ENCODE peak calls at places on chromosomes 16 and 17, in ten cellular contexts. N is stimulated activated CD4-positive, alpha-beta T cell treated with anti-CD3 and anti-CD28 coated beads, Interleukin-2, amount 100 ng/mL, for 48 hours; C is activated CD8-positive, alpha-beta memory T cell treated with anti-CD3 and anti-CD28 coated beads for 1 hour; Q is HTR-8/SVneo; A is heart left ventricle; P is T-helper 2 cell; K is stimulated activated CD8-positive, alpha-beta memory T cell treated with anti-CD3 and anti-CD28 coated beads, Interleukin-4, amount 100 ng/mL, for 24 hours; F is GF-D8; L is dorsolateral prefrontal cortex; H is amniotic stem cell. V is an unnamed sample.

GRCh38 chr16:2609827-2610470 is 72.1 kb downstream of the PDPK1 start:
- DNase-seq in N (no peak), C (no peak), Q (no peak), A (no peak), P (no peak), K (no peak), F (no peak), L (no peak), H (no peak), V (no peak)

GRCh38 chr16:81866820-81867440 is 87.8 kb downstream of the PLCG2 start:
- DNase-seq in N (no peak), C (no peak), Q (no peak), A (peak; percentile 76), P (no peak), K (no peak), F (no peak), L (no peak), H (no peak), V (no peak)

GRCh38 chr16:77548766-77549165 is 113.9 kb upstream of the ADAMTS18 start:
- DNase-seq in N (no peak), C (no peak), Q (no peak), A (no peak), P (no peak), K (no peak), F (no peak), L (no peak), H (no peak), V (no peak)

GRCh38 chr17:78104540-78104941 is 24.0 kb downstream of the TMC6 start:
- DNase-seq in N (no peak), C (no peak), Q (no peak), A (no peak), P (no peak), K (no peak), F (no peak), L (no peak), H (no peak), V (no peak)

GRCh38 chr16:69553332-69553731 is 12.4 kb upstream of the NFAT5 start:
- DNase-seq in N (no peak), C (no peak), Q (no peak), A (no peak), P (no peak), K (no peak), F (no peak), L (no peak), H (no peak), V (no peak)

GRCh38 chr17:55601874-55602364 is 90.7 kb upstream of the SMIM36 start:
- DNase-seq in N (no peak), C (no peak), Q (no peak), A (no peak), P (no peak), K (no peak), F (peak; percentile 2), L (no peak), H (no peak), V (no peak)

GRCh38 chr16:85652431-85653221 is 36.1 kb downstream of the GINS2 start:
- DNase-seq in N (no peak), C (no peak), Q (no peak), A (no peak), P (no peak), K (no peak), F (peak; percentile 9), L (peak; percentile 61), H (no peak), V (peak; percentile 61)

GRCh38 chr17:16442594-16443389 is 27.4 kb downstream of the TRPV2 start:
- DNase-seq in N (no peak), C (no peak), Q (no peak), A (no peak), P (no peak), K (no peak), F (no peak), L (no peak), H (no peak), V (no peak)

GRCh38 chr17:66855204-66855603 is 20.3 kb downstream of the CACNG5 start:
- DNase-seq in N (peak; percentile 55), C (no peak), Q (no peak), A (no peak), P (peak; percentile 6), K (peak; percentile 8), F (no peak), L (no peak), H (no peak), V (no peak)

GRCh38 chr17:60645918-60646523 is 31.6 kb upstream of the BCAS3 start:
- DNase-seq in N (no peak), C (no peak), Q (no peak), A (no peak), P (no peak), K (no peak), F (no peak), L (no peak), H (no peak), V (no peak)

GRCh38 chr16:50160495-50161164 is 7.5 kb downstream of the TENT4B start:
- DNase-seq in N (no peak), C (no peak), Q (no peak), A (no peak), P (no peak), K (no peak), F (no peak), L (no peak), H (no peak), V (no peak)

GRCh38 chr17:76994237-76994637 is 126.0 kb downstream of the MGAT5B start:
- DNase-seq in N (no peak), C (no peak), Q (no peak), A (no peak), P (no peak), K (no peak), F (no peak), L (no peak), H (no peak), V (no peak)

GRCh38 chr16:53901396-53901795 is 197.4 kb downstream of the FTO start:
- DNase-seq in N (no peak), C (no peak), Q (no peak), A (no peak), P (no peak), K (no peak), F (no peak), L (no peak), H (no peak), V (no peak)

GRCh38 chr17:7351665-7352558 is at the start of gene KCTD11:
- DNase-seq in N (peak; percentile 71), C (peak; percentile 43), Q (peak; percentile 92), A (peak; percentile 91), P (peak; percentile 48), K (peak; percentile 69), F (no peak), L (peak; percentile 78), H (peak; percentile 81), V (peak; percentile 95)

GRCh38 chr17:34895388-34895787 is 65.9 kb downstream of the CCT6B start:
- DNase-seq in N (no peak), C (no peak), Q (no peak), A (no peak), P (no peak), K (no peak), F (no peak), L (no peak), H (no peak), V (no peak)

GRCh38 chr16:74563828-74564263 is 43.1 kb downstream of the GLG1 start:
- DNase-seq in N (peak; percentile 7), C (no peak), Q (no peak), A (no peak), P (no peak), K (no peak), F (peak; percentile 34), L (no peak), H (no peak), V (no peak)

GRCh38 chr16:66130296-66130910 is 236.1 kb upstream of the CDH5 start:
- DNase-seq in N (no peak), C (no peak), Q (peak; percentile 54), A (no peak), P (no peak), K (no peak), F (no peak), L (no peak), H (no peak), V (no peak)

GRCh38 chr17:35578929-35579448 is 618 bp upstream of the PEX12 start:
- DNase-seq in N (no peak), C (no peak), Q (no peak), A (no peak), P (no peak), K (no peak), F (no peak), L (no peak), H (no peak), V (no peak)

GRCh38 chr17:31251075-31251474 is 46.0 kb downstream of the OMG start:
- DNase-seq in N (no peak), C (no peak), Q (no peak), A (no peak), P (no peak), K (no peak), F (no peak), L (no peak), H (no peak), V (no peak)

GRCh38 chr17:21689604-21690003 is 2.7 kb upstream of the KCNJ18 start:
- DNase-seq in N (no peak), C (no peak), Q (peak; percentile 78), A (no peak), P (no peak), K (no peak), F (no peak), L (no peak), H (peak; percentile 32), V (no peak)

V was measured in ureter.